ENCODE peak calls at places on chromosomes 7 and 10, in five cellular contexts. A is activated CD8-positive, alpha-beta T cell treated with anti-CD3 and anti-CD28 coated beads for 36 hours; X is HepG2; H is CD4-positive, alpha-beta T cell; N is right lobe of liver. S is an unnamed sample.

GRCh38 chr10:33309410-33309809 is 25.1 kb downstream of the NRP1 start:
- ATAC-seq in N (peak), A (no peak), X (no peak), H (no peak), S (no peak)

GRCh38 chr10:36802523-36803153 is 322.8 kb upstream of the ANKRD30A start:
- ATAC-seq in X (no peak), H (no peak), A (no peak), N (no peak), S (no peak)

GRCh38 chr7:2499181-2499580 is 20.4 kb upstream of the LFNG start:
- ATAC-seq in H (no peak), A (no peak), N (no peak), X (no peak), S (no peak)

GRCh38 chr7:12269100-12269895 is 58.2 kb downstream of the TMEM106B start:
- ATAC-seq in N (peak), X (peak), H (no peak), A (no peak), S (peak)

GRCh38 chr10:114012650-114013049 is 31.0 kb upstream of the ADRB1 start:
- ATAC-seq in N (no peak), A (no peak), H (no peak), X (no peak), S (no peak)

GRCh38 chr7:96949766-96950165 is 55.6 kb upstream of the DLX6 start:
- ATAC-seq in H (no peak), N (peak), A (no peak), X (peak), S (peak)

GRCh38 chr7:36039243-36039642 is 113.8 kb upstream of the EEPD1 start:
- ATAC-seq in H (no peak), N (peak), A (no peak), X (no peak), S (no peak)

GRCh38 chr10:30463944-30464451 is 30.0 kb downstream of the MAP3K8 start:
- ATAC-seq in X (peak), H (no peak), N (no peak), A (no peak), S (peak)

GRCh38 chr10:127424594-127425264 is 124.4 kb upstream of the NPS start:
- ATAC-seq in H (no peak), X (no peak), A (no peak), N (no peak), S (no peak)

GRCh38 chr7:140696024-140696678 is 357 bp upstream of the NDUFB2 start:
- ATAC-seq in A (no peak), N (no peak), X (no peak), H (peak), S (no peak)

GRCh38 chr7:140659727-140660396 is 12.9 kb upstream of the ADCK2 start:
- ATAC-seq in H (no peak), N (no peak), A (no peak), X (no peak), S (peak)

GRCh38 chr7:156857757-156858156 is 35.2 kb downstream of the LMBR1 start:
- ATAC-seq in A (no peak), X (no peak), H (no peak), N (no peak), S (no peak)

GRCh38 chr10:108132303-108132702 is 967.8 kb upstream of the SORCS1 start:
- ATAC-seq in H (no peak), N (no peak), A (no peak), X (no peak), S (no peak)

GRCh38 chr7:21327422-21328191 is 100.3 kb upstream of the SP4 start:
- ATAC-seq in A (peak), N (no peak), H (no peak), X (no peak), S (no peak)